ENCODE peak calls at places on chromosomes 6 and 20, in four cellular contexts. C, F, W and P are unnamed samples.

GRCh38 chr6:7073810-7074525 is 33.8 kb upstream of the RREB1 start:
- DNase-seq in C (peak; percentile 73), F (no peak), W (no peak), P (no peak)

GRCh38 chr6:156985309-156985708 is 208.1 kb downstream of the ARID1B start:
- DNase-seq in C (no peak), F (no peak), W (no peak), P (no peak)

GRCh38 chr20:19502169-19502568 is 255.9 kb upstream of the RIN2 start:
- DNase-seq in C (no peak), F (no peak), W (no peak), P (peak; percentile 4)

GRCh38 chr6:1695546-1696494 is 86.1 kb downstream of the FOXC1 start:
- DNase-seq in C (no peak), F (no peak), W (no peak), P (peak; percentile 34)

GRCh38 chr6:25652007-25652515 is at the start of gene SCGN:
- DNase-seq in C (peak; percentile 1), F (no peak), W (peak; percentile 56), P (peak; percentile 21)

GRCh38 chr6:130598021-130598989 is 228.9 kb upstream of the SMLR1 start:
- DNase-seq in C (no peak), F (no peak), W (peak; percentile 53), P (no peak)

GRCh38 chr6:20952605-20953004 is 418.3 kb downstream of the CDKAL1 start:
- DNase-seq in C (no peak), F (no peak), W (peak; percentile 60), P (peak; percentile 41)

GRCh38 chr6:111263837-111264236 is 176.5 kb downstream of the SLC16A10 start:
- DNase-seq in C (no peak), F (no peak), W (peak; percentile 72), P (peak; percentile 35)

GRCh38 chr6:139479433-139480222 is 105.2 kb upstream of the CITED2 start:
- DNase-seq in C (no peak), F (no peak), W (no peak), P (no peak)

GRCh38 chr6:169589699-169590257 is 112.1 kb downstream of the WDR27 start:
- DNase-seq in C (peak; percentile 13), F (no peak), W (no peak), P (no peak)

GRCh38 chr20:58349586-58349985 is 39.4 kb upstream of the VAPB start:
- DNase-seq in C (no peak), F (no peak), W (peak; percentile 73), P (peak; percentile 54)

GRCh38 chr6:163036251-163036650 is 308.5 kb downstream of the PACRG start:
- DNase-seq in C (no peak), F (no peak), W (no peak), P (no peak)

GRCh38 chr6:64732888-64733287 is 974.1 kb downstream of the EYS start:
- DNase-seq in C (no peak), F (no peak), W (no peak), P (no peak)

GRCh38 chr20:60725311-60725906 is 526.7 kb upstream of the CDH4 start:
- DNase-seq in C (no peak), F (no peak), W (no peak), P (no peak)

GRCh38 chr6:1242439-1242838 is 69.5 kb upstream of the FOXQ1 start:
- DNase-seq in C (no peak), F (no peak), W (peak; percentile 10), P (no peak)

GRCh38 chr6:42118162-42119001 is 24.0 kb downstream of the C6orf132 start:
- DNase-seq in C (no peak), F (no peak), W (no peak), P (no peak)

GRCh38 chr6:111711476-111711875 is 105.8 kb upstream of the TRAF3IP2 start:
- DNase-seq in C (no peak), F (peak; percentile 56), W (no peak), P (no peak)

GRCh38 chr20:21100590-21101452 is 5.3 kb downstream of the LINC00237 start:
- DNase-seq in C (no peak), F (no peak), W (no peak), P (no peak)

GRCh38 chr6:44831002-44831610 is 443.6 kb downstream of the CDC5L start:
- DNase-seq in C (no peak), F (no peak), W (peak; percentile 16), P (peak; percentile 20)

GRCh38 chr6:3108746-3109414 is 9.6 kb upstream of the BPHL start:
- DNase-seq in C (no peak), F (no peak), W (no peak), P (no peak)

GRCh38 chr6:122400121-122400450 is 634 bp downstream of the HSF2 start:
- DNase-seq in C (no peak), F (no peak), W (peak; percentile 3), P (no peak)

GRCh38 chr6:11346516-11346915 is 114.0 kb upstream of the NEDD9 start:
- DNase-seq in C (no peak), F (no peak), W (no peak), P (no peak)

GRCh38 chr6:11460837-11461661 is 76.5 kb upstream of the TMEM170B start:
- DNase-seq in C (peak; percentile 47), F (no peak), W (no peak), P (no peak)

GRCh38 chr6:165086746-165087145 is 222.7 kb downstream of the C6orf118 start:
- DNase-seq in C (no peak), F (no peak), W (no peak), P (no peak)

GRCh38 chr6:128731249-128732165 is 151.4 kb upstream of the LAMA2 start:
- DNase-seq in C (no peak), F (no peak), W (peak; percentile 63), P (peak; percentile 15)

GRCh38 chr6:465531-466348 is 74.2 kb downstream of the IRF4 start:
- DNase-seq in C (no peak), F (no peak), W (no peak), P (no peak)

GRCh38 chr20:54123587-54124180 is 50.1 kb downstream of the CYP24A1 start:
- DNase-seq in C (no peak), F (no peak), W (peak; percentile 98), P (peak; percentile 95)

GRCh38 chr6:35360349-35361138 is 18.2 kb downstream of the PPARD start:
- DNase-seq in C (no peak), F (peak; percentile 19), W (no peak), P (no peak)

GRCh38 chr20:20710847-20711315 is 1.6 kb downstream of the RALGAPA2 start:
- DNase-seq in C (no peak), F (no peak), W (no peak), P (no peak)

GRCh38 chr20:45008521-45009049 is 42.3 kb downstream of the STK4 start:
- DNase-seq in C (no peak), F (no peak), W (no peak), P (no peak)

GRCh38 chr6:149395185-149395584 is 4.9 kb upstream of the SUMO4 start:
- DNase-seq in C (no peak), F (no peak), W (no peak), P (no peak)

GRCh38 chr6:13334953-13335352 is 6.6 kb upstream of the TBC1D7 start:
- DNase-seq in C (no peak), F (no peak), W (no peak), P (no peak)